ENCODE peak calls at places on chromosomes 5 and 9, in five cellular contexts. X, F, W, R and H are unnamed samples.

GRCh38 chr5:150516011-150516410 is 8.1 kb downstream of the NDST1 start:
- DNase-seq in X (peak; percentile 67), F (no peak), W (peak; percentile 79), R (peak; percentile 66), H (peak; percentile 54)

GRCh38 chr5:120988970-120989369 is 524.9 kb downstream of the PRR16 start:
- DNase-seq in X (no peak), F (no peak), W (no peak), R (no peak), H (no peak)

GRCh38 chr9:96136992-96137665 is 164.8 kb downstream of the HSD17B3 start:
- DNase-seq in X (peak; percentile 44), F (no peak), W (peak; percentile 79), R (peak; percentile 70), H (peak; percentile 38)

GRCh38 chr5:14545308-14545707 is 36.3 kb upstream of the OTULINL start:
- DNase-seq in X (no peak), F (no peak), W (no peak), R (no peak), H (no peak)

GRCh38 chr9:124284237-124284831 is 26.6 kb downstream of the NEK6 start:
- DNase-seq in X (no peak), F (no peak), W (no peak), R (no peak), H (no peak)

GRCh38 chr5:93756372-93756771 is 15.0 kb upstream of the POU5F2 start:
- DNase-seq in X (no peak), F (no peak), W (no peak), R (no peak), H (no peak)

GRCh38 chr5:134451618-134452505 is 40.2 kb upstream of the CDKN2AIPNL start:
- DNase-seq in X (peak; percentile 62), F (no peak), W (peak; percentile 89), R (peak; percentile 84), H (peak; percentile 79)

GRCh38 chr5:141489841-141490240 is 960 bp downstream of the PCDHGC5 start:
- DNase-seq in X (no peak), F (no peak), W (no peak), R (no peak), H (no peak)

GRCh38 chr9:85942913-85943729 is 2.2 kb downstream of the NAA35 start:
- DNase-seq in X (no peak), F (no peak), W (no peak), R (no peak), H (no peak)

GRCh38 chr9:106634183-106634582 is 228.8 kb upstream of the ZNF462 start:
- DNase-seq in X (no peak), F (no peak), W (no peak), R (no peak), H (no peak)

GRCh38 chr9:126131066-126132010 is 195.3 kb upstream of the MVB12B start:
- DNase-seq in X (no peak), F (no peak), W (no peak), R (no peak), H (no peak)

GRCh38 chr5:56698463-56699381 is 116.6 kb upstream of the MAP3K1 start:
- DNase-seq in X (no peak), F (no peak), W (no peak), R (no peak), H (no peak)

GRCh38 chr5:168727547-168728120 is 148.5 kb upstream of the PANK3 start:
- DNase-seq in X (no peak), F (no peak), W (no peak), R (no peak), H (no peak)

GRCh38 chr5:76517334-76517733 is 105.9 kb downstream of the F2RL2 start:
- DNase-seq in X (no peak), F (no peak), W (no peak), R (no peak), H (no peak)

GRCh38 chr5:34627794-34628193 is 28.3 kb upstream of the RAI14 start:
- DNase-seq in X (no peak), F (no peak), W (peak; percentile 76), R (peak; percentile 72), H (peak; percentile 23)

GRCh38 chr5:151115272-151115905 is 34.6 kb upstream of the TNIP1 start:
- DNase-seq in X (peak; percentile 80), F (peak; percentile 81), W (peak; percentile 75), R (peak; percentile 46), H (peak; percentile 46)

GRCh38 chr5:90184764-90185163 is 224.8 kb downstream of the CETN3 start:
- DNase-seq in X (no peak), F (no peak), W (no peak), R (no peak), H (no peak)

GRCh38 chr5:1338518-1339070 is 6.3 kb downstream of the CLPTM1L start:
- DNase-seq in X (peak; percentile 10), F (no peak), W (no peak), R (no peak), H (no peak)

GRCh38 chr9:127030814-127031740 is 91.4 kb downstream of the ANGPTL2 start:
- DNase-seq in X (no peak), F (no peak), W (no peak), R (no peak), H (no peak)

GRCh38 chr9:21465859-21466518 is 16.1 kb downstream of the IFNE start:
- DNase-seq in X (no peak), F (no peak), W (peak; percentile 68), R (peak; percentile 59), H (peak; percentile 60)

GRCh38 chr5:151708126-151708525 is 21.4 kb upstream of the SPARC start:
- DNase-seq in X (no peak), F (no peak), W (no peak), R (no peak), H (peak; percentile 81)

GRCh38 chr9:89664896-89665329 is 60.1 kb downstream of the GADD45G start:
- DNase-seq in X (no peak), F (no peak), W (no peak), R (no peak), H (no peak)

GRCh38 chr5:156675402-156675801 is 174.7 kb upstream of the PPP1R2B start:
- DNase-seq in X (no peak), F (no peak), W (peak; percentile 41), R (no peak), H (no peak)

GRCh38 chr9:124510650-124511425 is 3.6 kb upstream of the NR5A1 start:
- DNase-seq in X (no peak), F (no peak), W (peak; percentile 46), R (no peak), H (no peak)